ENCODE peak calls at places on chromosome 14, in four cellular contexts. F is fibroblast of lung, K is heart right ventricle, L is SJCRH30. M is an unnamed sample.

GRCh38 chr14:101126376-101127130 is 223.0 kb upstream of the RTL1 start:
- DNase-seq in F (no peak), K (no peak), L (no peak), M (no peak)

GRCh38 chr14:96631030-96631429 is 128.8 kb downstream of the PAPOLA start:
- DNase-seq in F (no peak), L (no peak), K (no peak), M (no peak)

GRCh38 chr14:64119535-64119934 is 174.6 kb downstream of the ESR2 start:
- DNase-seq in F (peak; percentile 3), L (no peak), K (no peak), M (no peak)

GRCh38 chr14:91363776-91364523 is 53.7 kb downstream of the CCDC88C start:
- DNase-seq in F (no peak), L (no peak), K (no peak), M (no peak)

GRCh38 chr14:79587194-79587593 is 624.1 kb downstream of the DIO2 start:
- DNase-seq in L (peak; percentile 4), K (no peak), F (peak; percentile 47), M (peak; percentile 14)

GRCh38 chr14:80425686-80426085 is 214.4 kb upstream of the DIO2 start:
- DNase-seq in F (peak; percentile 100), L (no peak), K (no peak), M (no peak)

GRCh38 chr14:68952544-68953535 is 26.3 kb downstream of the ACTN1 start:
- DNase-seq in L (peak; percentile 78), F (peak; percentile 77), K (no peak), M (peak; percentile 70)

GRCh38 chr14:89365071-89365801 is 51.8 kb downstream of the FOXN3 start:
- DNase-seq in K (no peak), L (no peak), F (peak; percentile 33), M (no peak)

GRCh38 chr14:99004112-99004511 is 267.9 kb downstream of the BCL11B start:
- DNase-seq in L (no peak), K (no peak), F (no peak), M (no peak)

GRCh38 chr14:68682166-68683103 is 110.4 kb downstream of the ZFP36L1 start:
- DNase-seq in L (peak; percentile 91), F (peak; percentile 97), K (no peak), M (peak; percentile 66)

GRCh38 chr14:70789961-70790360 is 19.4 kb downstream of the MAP3K9 start:
- DNase-seq in K (no peak), F (no peak), L (peak; percentile 73), M (no peak)

GRCh38 chr14:70735043-70735442 is 74.3 kb downstream of the MAP3K9 start:
- DNase-seq in F (no peak), K (no peak), L (peak; percentile 90), M (no peak)

GRCh38 chr14:74405663-74406062 is 20.3 kb downstream of the SYNDIG1L start:
- DNase-seq in K (no peak), L (no peak), F (no peak), M (no peak)

GRCh38 chr14:34199585-34199984 is 248.7 kb upstream of the EGLN3 start:
- DNase-seq in L (no peak), K (no peak), F (peak; percentile 99), M (no peak)

GRCh38 chr14:99742509-99743487 is 50.4 kb upstream of the EML1 start:
- DNase-seq in L (no peak), F (no peak), K (no peak), M (no peak)

GRCh38 chr14:21071225-21072041 is 1.3 kb downstream of the ARHGEF40 start:
- DNase-seq in F (peak; percentile 98), K (peak; percentile 88), L (peak; percentile 93), M (peak; percentile 96)

GRCh38 chr14:34920339-34920738 is 45.2 kb upstream of the BAZ1A start:
- DNase-seq in K (no peak), L (no peak), F (peak; percentile 15), M (no peak)

GRCh38 chr14:23454445-23454856 is 15.1 kb upstream of the NGDN start:
- DNase-seq in L (no peak), K (no peak), F (no peak), M (no peak)

GRCh38 chr14:58118097-58118496 is 33.9 kb downstream of the ARMH4 start:
- DNase-seq in L (no peak), F (peak; percentile 19), K (no peak), M (no peak)

GRCh38 chr14:99476864-99477263 is 3.8 kb downstream of the SETD3 start:
- DNase-seq in F (peak; percentile 11), L (no peak), K (no peak), M (no peak)

GRCh38 chr14:99026471-99026870 is 245.5 kb downstream of the BCL11B start:
- DNase-seq in L (peak; percentile 54), K (no peak), F (no peak), M (no peak)

GRCh38 chr14:89317051-89317691 is 99.9 kb downstream of the FOXN3 start:
- DNase-seq in K (no peak), L (no peak), F (no peak), M (no peak)

GRCh38 chr14:65251213-65251612 is 148.9 kb upstream of the MAX start:
- DNase-seq in K (no peak), F (peak; percentile 97), L (no peak), M (no peak)

GRCh38 chr14:73567951-73568885 is 795 bp upstream of the ACOT2 start:
- DNase-seq in L (peak; percentile 39), F (peak; percentile 71), K (no peak), M (no peak)

GRCh38 chr14:102097441-102098135 is 10.7 kb upstream of the HSP90AA1 start:
- DNase-seq in F (no peak), K (no peak), L (no peak), M (no peak)

GRCh38 chr14:72714871-72715214 is 179.1 kb downstream of the DPF3 start:
- DNase-seq in L (no peak), F (no peak), K (peak; percentile 34), M (no peak)

GRCh38 chr14:23364604-23365352 is at the start of gene EFS:
- DNase-seq in K (peak; percentile 65), L (peak; percentile 27), F (peak; percentile 47), M (peak; percentile 72)

GRCh38 chr14:95524706-95525512 is 8.5 kb upstream of the SYNE3 start:
- DNase-seq in K (no peak), F (peak; percentile 34), L (no peak), M (no peak)
- H3K4me1 ChIP-seq in K (peaks cover 71% of the 10 kb centered on the region), F (peaks cover 24% of the 10 kb centered on the region), L (peaks cover 3% of the 10 kb centered on the region), M (peaks cover 17% of the 10 kb centered on the region)

GRCh38 chr14:52922656-52923055 is 28.2 kb downstream of the FERMT2 start:
- DNase-seq in L (no peak), F (peak; percentile 86), K (no peak), M (no peak)
- H3K27ac ChIP-seq in L (no peak overlapping the region), F (no peak overlapping the region), K (no peak overlapping the region), M (no peak overlapping the region)

GRCh38 chr14:104686624-104687517 is 2.5 kb upstream of the INF2 start:
- DNase-seq in L (no peak), K (peak; percentile 20), F (no peak), M (peak; percentile 50)

GRCh38 chr14:104688755-104689619 is at the start of gene INF2:
- DNase-seq in K (peak; percentile 75), L (peak; percentile 85), F (peak; percentile 56), M (peak; percentile 71)

GRCh38 chr14:104689620-104690265 is 325 bp downstream of the INF2 start:
- DNase-seq in L (peak; percentile 31), K (peak; percentile 35), F (no peak), M (peak; percentile 36)

GRCh38 chr14:104687601-104688504 is 1.6 kb upstream of the INF2 start:
- DNase-seq in K (peak; percentile 87), F (peak; percentile 73), L (peak; percentile 92), M (peak; percentile 92)

GRCh38 chr14:104688505-104688754 is 988 bp upstream of the INF2 start:
- DNase-seq in F (no peak), L (no peak), K (no peak), M (no peak)
- H3K4me1 ChIP-seq in F (peaks cover 33% of the 10 kb centered on the region), L (peaks cover 13% of the 10 kb centered on the region), K (peaks cover 53% of the 10 kb centered on the region), M (peaks cover 15% of the 10 kb centered on the region)

GRCh38 chr14:103115845-103116572 is 7.3 kb upstream of the TNFAIP2 start:
- DNase-seq in L (no peak), F (peak; percentile 46), K (no peak), M (no peak)
- H3K27ac ChIP-seq in L (no peak overlapping the region), F (no peak overlapping the region), K (peak overlapping the region; percentile 80), M (no peak overlapping the region)

GRCh38 chr14:75432406-75432805 is 4.6 kb downstream of the JDP2 start:
- DNase-seq in K (no peak), L (no peak), F (no peak), M (no peak)

GRCh38 chr14:75435473-75435872 is 7.7 kb downstream of the JDP2 start:
- DNase-seq in K (no peak), F (no peak), L (no peak), M (no peak)

GRCh38 chr14:75437201-75438143 is 9.7 kb downstream of the JDP2 start:
- DNase-seq in F (no peak), K (no peak), L (no peak), M (no peak)

GRCh38 chr14:75433631-75434556 is 6.1 kb downstream of the JDP2 start:
- DNase-seq in F (no peak), L (peak; percentile 85), K (no peak), M (no peak)

DNA sequence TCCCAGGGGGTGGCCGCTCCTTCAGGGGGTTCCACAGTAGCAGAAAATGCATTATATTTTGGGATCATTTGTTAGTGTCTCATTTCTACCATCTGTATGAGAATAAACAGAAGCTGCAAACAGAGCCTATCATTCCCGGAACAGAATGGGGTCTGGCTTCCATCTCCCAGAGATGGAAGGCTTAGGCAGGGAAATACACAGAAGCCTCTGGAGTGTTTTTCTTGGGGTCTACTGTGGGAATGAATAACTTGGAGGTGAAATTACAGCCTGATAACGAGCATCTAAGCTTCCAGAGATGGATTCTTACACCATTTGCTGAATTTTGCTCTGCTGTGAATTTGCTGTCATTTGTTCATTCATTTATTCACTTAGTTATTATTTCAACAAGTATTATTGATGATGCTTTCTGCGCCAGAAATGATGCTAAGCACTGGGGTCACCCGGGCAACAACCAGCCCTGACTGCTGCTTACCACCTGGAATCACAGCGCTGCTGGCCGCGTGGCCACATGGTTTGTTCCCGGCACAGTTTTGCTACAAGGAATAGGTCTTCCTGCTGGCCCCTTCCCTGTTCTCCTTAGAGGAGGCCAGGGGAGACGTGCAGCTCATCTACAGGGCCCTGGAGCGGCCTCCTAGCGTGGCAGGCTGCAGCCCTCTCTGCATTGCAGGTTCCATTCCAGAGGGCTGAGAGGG is 6.9 kb downstream of the JDP2 start:
- DNase-seq in F (no peak), L (no peak), K (no peak), M (no peak)
- H3K4me1 ChIP-seq in F (peaks cover 3% of the 10 kb centered on the region), L (peaks cover 24% of the 10 kb centered on the region), K (peaks cover 62% of the 10 kb centered on the region), M (peaks cover 13% of the 10 kb centered on the region)